ENCODE peak calls at places on chromosomes 6 and 20, in six cellular contexts. X, V, W, F, Z and O are unnamed samples.

GRCh38 chr6:83615025-83615999 is 93.6 kb downstream of the SNAP91 start:
- DNase-seq in Z (peak; percentile 47), W (no peak), F (no peak), V (peak; percentile 18), X (peak; percentile 21), O (peak; percentile 12)

GRCh38 chr6:135540207-135540877 is 42.8 kb upstream of the AHI1 start:
- DNase-seq in X (no peak), F (peak; percentile 55), Z (no peak), V (no peak), W (no peak), O (no peak)

GRCh38 chr6:109854541-109855308 is 123.4 kb upstream of the GPR6 start:
- DNase-seq in W (no peak), F (no peak), Z (no peak), X (no peak), V (no peak), O (no peak)

GRCh38 chr6:18693923-18694322 is 306.8 kb downstream of the RNF144B start:
- DNase-seq in X (no peak), V (no peak), F (no peak), Z (no peak), W (no peak), O (no peak)

GRCh38 chr20:64180673-64181072 is 16.4 kb downstream of the MYT1 start:
- DNase-seq in X (no peak), Z (no peak), V (no peak), F (no peak), W (no peak), O (no peak)

GRCh38 chr20:50387996-50388332 is 122.2 kb upstream of the PTPN1 start:
- DNase-seq in W (no peak), Z (no peak), V (no peak), X (no peak), F (no peak), O (no peak)

GRCh38 chr6:109523478-109523877 is 40.5 kb upstream of the ZBTB24 start:
- DNase-seq in V (no peak), F (no peak), Z (no peak), X (no peak), W (no peak), O (peak; percentile 40)

GRCh38 chr20:47382746-47383145 is 26.2 kb upstream of the ZMYND8 start:
- DNase-seq in X (no peak), F (no peak), Z (no peak), V (no peak), W (no peak), O (no peak)

GRCh38 chr6:70375166-70375565 is 38.1 kb upstream of the FAM135A start:
- DNase-seq in Z (no peak), W (no peak), F (no peak), V (no peak), X (peak; percentile 69), O (peak; percentile 70)

GRCh38 chr20:18056174-18057105 is 1.3 kb downstream of the OVOL2 start:
- DNase-seq in F (no peak), W (peak; percentile 11), V (no peak), Z (no peak), X (no peak), O (peak; percentile 8)

GRCh38 chr20:46099491-46100287 is 9.9 kb upstream of the NCOA5 start:
- DNase-seq in X (no peak), W (no peak), V (no peak), Z (no peak), F (peak; percentile 32), O (peak; percentile 9)

GRCh38 chr6:144722925-144723324 is 437.8 kb downstream of the UTRN start:
- DNase-seq in V (no peak), W (no peak), X (no peak), F (no peak), Z (no peak), O (no peak)

GRCh38 chr20:13008761-13009681 is at the start of gene SPTLC3:
- DNase-seq in Z (no peak), W (no peak), X (peak; percentile 26), F (peak; percentile 78), V (peak; percentile 56), O (peak; percentile 72)

GRCh38 chr6:135265278-135265677 is 84.2 kb downstream of the MYB start:
- DNase-seq in X (no peak), V (no peak), F (no peak), Z (no peak), W (no peak), O (no peak)

GRCh38 chr6:135181333-135182119 is 418 bp downstream of the MYB start:
- DNase-seq in X (no peak), W (peak; percentile 26), F (no peak), Z (no peak), V (no peak), O (peak; percentile 20)

GRCh38 chr6:116369540-116370327 is 1.0 kb upstream of the DSE start:
- DNase-seq in W (no peak), F (peak; percentile 21), X (no peak), Z (no peak), V (no peak), O (no peak)

GRCh38 chr20:46027245-46027853 is 1.7 kb upstream of the SLC12A5 start:
- DNase-seq in V (peak; percentile 63), F (peak; percentile 72), X (peak; percentile 84), Z (no peak), W (no peak), O (peak; percentile 45)

GRCh38 chr6:129701721-129702455 is 8.1 kb downstream of the ARHGAP18 start:
- DNase-seq in Z (no peak), X (no peak), F (no peak), V (no peak), W (no peak), O (no peak)

GRCh38 chr6:69732045-69732444 is 64.8 kb downstream of the LMBRD1 start:
- DNase-seq in W (no peak), V (no peak), X (no peak), Z (no peak), F (no peak), O (no peak)

GRCh38 chr6:24779416-24779815 is 4.7 kb downstream of the GMNN start:
- DNase-seq in X (no peak), V (peak; percentile 89), F (no peak), Z (no peak), W (no peak), O (no peak)

GRCh38 chr6:40205801-40206200 is 271.5 kb upstream of the MOCS1 start:
- DNase-seq in V (no peak), Z (no peak), F (no peak), X (no peak), W (no peak), O (no peak)

DNA sequence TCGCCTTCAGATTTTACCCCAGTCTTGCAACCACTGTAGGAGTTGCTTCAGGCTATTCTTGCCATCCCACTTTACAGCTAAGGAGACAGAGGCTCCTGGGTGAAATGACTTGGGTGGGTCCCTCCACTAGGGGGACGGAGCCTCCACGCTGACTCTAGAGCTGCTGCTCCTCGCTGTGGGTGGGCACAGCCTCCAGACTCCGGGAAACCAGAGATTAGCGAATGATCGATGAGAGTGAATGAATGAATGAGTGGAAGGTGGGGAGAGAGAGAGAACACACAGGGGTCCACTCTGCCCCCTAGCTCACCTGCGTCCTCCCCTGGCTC is 10.4 kb downstream of the ZBP1 start:
- DNase-seq in Z (no peak), W (no peak), F (no peak), V (no peak), X (no peak), O (no peak)
- TF ChIP-seq CTCF in Z (peak; percentile 10), W (peak; percentile 39), F (no peak), V (no peak), X (no peak), O (no peak)

DNA sequence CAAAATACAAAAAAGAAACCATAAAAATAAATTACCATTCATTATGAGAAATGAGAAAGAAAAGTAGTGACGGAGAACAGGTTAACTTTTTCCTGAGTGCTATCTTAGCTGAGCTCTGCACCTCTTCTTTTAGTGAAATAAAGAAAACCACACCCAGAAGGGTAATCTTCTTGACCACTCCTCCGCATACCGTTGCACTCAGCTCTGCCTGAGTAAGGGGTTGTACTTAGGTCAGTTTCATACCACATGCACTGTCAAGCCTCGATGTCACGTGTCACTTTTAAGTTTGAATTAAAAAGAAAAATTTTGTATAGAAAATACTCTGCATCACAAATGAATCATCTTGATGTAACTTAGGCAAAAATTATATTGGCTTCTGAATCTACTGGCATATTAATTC is 2.8 kb downstream of the EZR start:
- DNase-seq in W (no peak), X (no peak), Z (no peak), V (no peak), F (peak; percentile 34), O (no peak)
- H3K27ac ChIP-seq in W (no peak overlapping the region), X (peak overlapping the region; percentile 96), Z (peak overlapping the region; percentile 92), V (no peak overlapping the region), F (peak overlapping the region; percentile 34), O (peak overlapping the region; percentile 96)

DNA sequence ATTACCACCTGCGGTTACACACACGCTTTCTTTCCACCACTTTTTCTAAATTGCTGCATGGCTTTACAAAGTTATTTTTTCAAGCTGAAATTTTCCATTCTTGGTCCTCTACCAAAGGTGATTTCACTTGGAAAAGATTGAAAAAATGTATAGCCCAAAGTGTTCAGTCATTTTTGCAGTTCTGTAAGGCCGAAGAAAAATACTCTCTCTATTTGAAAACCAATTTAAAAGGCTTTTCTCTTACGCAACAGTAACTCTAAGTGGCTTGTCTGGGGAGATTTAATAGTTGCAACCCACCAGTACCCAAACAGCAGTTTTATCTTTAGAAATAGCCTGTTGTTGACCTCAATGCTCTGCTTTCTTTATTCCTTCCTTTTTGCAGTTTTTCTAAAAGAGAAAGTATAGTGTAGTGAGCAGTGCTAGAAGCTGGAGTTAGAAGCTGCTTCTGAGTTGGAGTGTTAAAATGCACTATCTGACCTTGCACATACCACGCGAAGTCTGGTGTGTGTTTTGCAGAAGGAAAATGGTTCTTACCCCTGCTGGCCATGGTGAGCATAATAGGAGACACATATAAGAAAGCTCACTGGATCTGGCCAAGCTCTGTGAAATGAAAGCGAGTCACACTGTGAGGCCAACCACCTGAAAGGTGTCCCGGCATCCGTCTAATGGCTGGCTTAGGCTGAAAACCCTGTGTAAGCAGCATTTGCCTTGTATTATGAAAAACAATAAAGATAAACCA is 271.6 kb upstream of the PRND start:
- DNase-seq in W (peak; percentile 18), F (peak; percentile 28), V (peak; percentile 46), Z (peak; percentile 13), X (no peak), O (peak; percentile 72)
- TF ChIP-seq CTCF in W (peak; percentile 32), F (peak; percentile 31), V (no peak), Z (peak; percentile 52), X (no peak), O (peak; percentile 49)

DNA sequence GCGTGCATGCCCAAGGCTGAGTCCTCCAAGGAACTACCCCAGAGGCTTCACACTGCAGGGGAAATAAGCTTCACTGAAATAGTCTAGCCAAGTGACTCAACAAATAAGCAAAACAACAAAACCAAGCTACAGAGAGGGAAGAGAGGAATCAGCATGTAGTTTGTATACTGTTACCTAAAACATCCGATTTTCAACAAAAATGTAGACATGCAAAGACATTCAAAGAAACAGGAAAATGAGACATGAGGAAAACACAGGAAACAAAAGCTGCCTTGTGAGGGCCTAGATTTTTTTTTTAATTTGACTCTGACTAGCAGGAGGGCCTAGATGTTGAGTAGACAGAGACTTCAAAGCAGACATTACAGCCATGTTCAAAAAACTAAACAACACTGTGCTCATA is 16.6 kb upstream of the KIF25 start:
- DNase-seq in W (no peak), X (no peak), V (no peak), Z (no peak), F (no peak), O (no peak)
- H3K27ac ChIP-seq in W (no peak overlapping the region), X (no peak overlapping the region), V (no peak overlapping the region), Z (no peak overlapping the region), F (no peak overlapping the region), O (no peak overlapping the region)